ENCODE peak calls at places on chromosomes 5 and 9, in six cellular contexts. N, M, T, E, L and W are unnamed samples.

GRCh38 chr5:134517553-134517952 is 7.9 kb upstream of the JADE2 start:
- DNase-seq in M (no peak), L (no peak), T (no peak), N (no peak), E (no peak), W (no peak)

GRCh38 chr9:129624168-129624759 is 1.7 kb upstream of the NTMT1 start:
- DNase-seq in M (peak; percentile 79), N (peak; percentile 73), T (peak; percentile 68), E (peak; percentile 58), L (peak; percentile 45), W (peak; percentile 64)

GRCh38 chr9:137354153-137354844 is 52.2 kb upstream of the NRARP start:
- DNase-seq in T (peak; percentile 18), L (no peak), M (no peak), N (no peak), E (no peak), W (peak; percentile 41)

GRCh38 chr5:45109636-45110035 is 300.9 kb downstream of the MRPS30 start:
- DNase-seq in E (no peak), N (no peak), L (no peak), M (no peak), T (no peak), W (no peak)

GRCh38 chr9:137370865-137371520 is 52.0 kb downstream of the EXD3 start:
- DNase-seq in M (no peak), N (no peak), E (peak; percentile 14), T (peak; percentile 33), L (no peak), W (no peak)

GRCh38 chr9:72577212-72577753 is 55.9 kb downstream of the TMC1 start:
- DNase-seq in T (no peak), M (peak; percentile 52), E (peak; percentile 50), L (peak; percentile 68), N (peak; percentile 52), W (no peak)

GRCh38 chr9:96852676-96853075 is 1.6 kb downstream of the ZNF782 start:
- DNase-seq in E (no peak), M (no peak), N (no peak), T (no peak), L (no peak), W (no peak)

GRCh38 chr5:592158-592557 is 20.0 kb upstream of the CEP72 start:
- DNase-seq in N (no peak), E (no peak), L (no peak), M (no peak), T (peak; percentile 18), W (no peak)

GRCh38 chr5:16043349-16043748 is 136.2 kb downstream of the MARCHF11 start:
- DNase-seq in L (no peak), M (no peak), N (no peak), E (no peak), T (no peak), W (no peak)

GRCh38 chr9:81317939-81318338 is 371.4 kb downstream of the TLE1 start:
- DNase-seq in L (no peak), M (no peak), T (no peak), E (no peak), N (no peak), W (no peak)

GRCh38 chr5:67792891-67793290 is 422.7 kb upstream of the PIK3R1 start:
- DNase-seq in N (no peak), E (peak; percentile 57), M (no peak), T (no peak), L (no peak), W (no peak)

GRCh38 chr9:90552317-90552716 is 90.3 kb downstream of the DIRAS2 start:
- DNase-seq in L (no peak), T (no peak), N (no peak), E (no peak), M (no peak), W (no peak)
- TF ChIP-seq POLR2A in L (no peak), T (no peak), N (no peak), E (no peak), M (no peak), W (no peak)

DNA sequence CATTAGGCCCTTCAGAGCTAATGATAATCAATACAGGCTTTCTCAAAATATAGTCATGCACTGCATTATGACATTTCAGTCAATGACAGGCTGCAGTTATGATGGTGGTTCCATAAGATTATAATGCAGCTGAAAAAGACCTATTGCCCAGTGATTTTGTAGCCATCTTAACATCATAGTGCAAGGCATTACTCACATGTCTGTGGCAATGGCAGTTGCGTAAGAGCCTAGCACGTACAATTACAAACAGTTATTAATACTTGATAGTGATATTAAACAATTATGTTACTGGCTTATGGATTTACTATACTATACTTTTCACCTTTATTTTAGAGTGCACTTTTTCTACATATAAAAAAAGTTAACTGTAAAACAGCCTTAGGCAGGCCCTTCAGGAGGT is 214.8 kb downstream of the ISL1 start:
- DNase-seq in L (no peak), M (no peak), E (no peak), T (no peak), N (no peak), W (no peak)
- TF ChIP-seq POLR2A in L (no peak), M (no peak), E (no peak), T (no peak), N (no peak), W (no peak)

DNA sequence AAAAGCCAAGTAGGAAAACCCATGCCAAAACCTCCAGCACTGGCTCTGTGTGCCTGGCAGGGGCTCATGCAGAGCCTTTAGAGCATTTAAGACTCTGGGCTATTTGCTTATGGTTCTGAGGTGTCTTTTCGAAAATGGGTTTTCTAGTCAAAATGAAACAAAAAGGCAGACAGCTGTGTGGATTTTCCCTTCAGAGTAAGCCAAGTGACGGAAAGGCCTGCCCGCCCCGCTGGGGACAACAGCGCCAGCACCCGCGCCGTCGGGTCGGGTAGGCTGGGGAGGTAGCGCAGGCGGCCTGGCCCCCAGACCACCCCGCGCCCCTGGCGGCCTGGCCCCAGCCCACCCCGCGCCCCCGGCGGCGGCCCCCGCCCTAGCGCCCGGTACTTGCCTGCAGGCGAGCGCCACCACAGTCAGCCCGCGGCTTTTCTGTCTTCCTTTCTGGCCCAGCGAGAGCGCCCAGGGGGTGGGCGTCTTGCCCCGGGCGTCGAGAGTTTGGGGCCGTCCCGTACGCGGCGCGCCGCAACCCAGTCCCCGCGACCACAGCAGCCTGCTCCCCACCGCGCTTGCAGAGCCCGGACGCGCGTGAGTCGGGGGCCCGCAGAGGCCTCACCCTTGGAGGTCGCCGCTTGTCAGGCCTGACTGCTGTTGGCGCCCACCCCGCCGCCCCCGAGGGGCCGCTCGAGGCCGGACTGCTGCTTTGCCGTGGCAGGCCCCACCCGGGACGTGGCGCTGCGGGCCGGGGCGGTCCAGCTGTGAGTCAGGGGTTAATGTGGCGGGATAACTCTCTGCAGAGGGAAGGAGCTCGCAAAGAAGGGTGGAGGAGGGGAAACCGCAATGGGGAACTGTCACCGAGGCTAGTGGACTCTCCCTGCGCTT is at the start of gene TICAM2:
- DNase-seq in E (peak; percentile 59), L (no peak), M (peak; percentile 52), N (peak; percentile 80), T (peak; percentile 56), W (peak; percentile 83)
- TF ChIP-seq POLR2A in E (no peak), L (no peak), M (no peak), N (no peak), T (no peak), W (peak; percentile 30)

DNA sequence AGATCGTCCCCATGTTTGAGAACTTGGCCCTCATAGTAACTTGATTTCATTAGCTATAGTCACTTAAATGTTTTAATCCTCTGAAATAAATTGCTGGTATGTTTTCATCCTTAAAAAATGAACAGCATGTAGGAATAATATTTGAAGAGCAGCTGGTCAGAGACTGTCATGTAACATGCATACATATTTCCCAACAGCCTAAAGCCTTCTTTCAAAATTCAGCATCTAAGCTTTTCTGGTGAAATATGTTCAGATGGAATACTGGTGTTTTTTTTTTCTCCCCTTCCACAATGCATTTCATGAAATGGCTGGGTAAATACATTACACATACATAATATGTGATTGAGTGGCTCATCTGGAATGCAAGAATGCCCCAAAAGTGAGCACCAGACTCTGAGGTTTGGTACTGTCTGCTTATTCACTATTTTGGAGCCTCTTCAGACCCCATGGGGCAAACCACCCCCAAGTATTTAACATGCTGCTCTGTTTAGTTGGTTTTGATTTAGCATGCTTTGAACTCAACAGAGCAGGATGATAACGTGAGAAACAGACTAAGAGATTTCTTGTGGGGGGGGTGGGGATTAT is 94.0 kb downstream of the SMARCA2 start:
- DNase-seq in E (no peak), N (no peak), T (no peak), M (no peak), L (no peak), W (no peak)
- TF ChIP-seq POLR2A in E (no peak), N (no peak), T (no peak), M (no peak), L (no peak), W (no peak)

DNA sequence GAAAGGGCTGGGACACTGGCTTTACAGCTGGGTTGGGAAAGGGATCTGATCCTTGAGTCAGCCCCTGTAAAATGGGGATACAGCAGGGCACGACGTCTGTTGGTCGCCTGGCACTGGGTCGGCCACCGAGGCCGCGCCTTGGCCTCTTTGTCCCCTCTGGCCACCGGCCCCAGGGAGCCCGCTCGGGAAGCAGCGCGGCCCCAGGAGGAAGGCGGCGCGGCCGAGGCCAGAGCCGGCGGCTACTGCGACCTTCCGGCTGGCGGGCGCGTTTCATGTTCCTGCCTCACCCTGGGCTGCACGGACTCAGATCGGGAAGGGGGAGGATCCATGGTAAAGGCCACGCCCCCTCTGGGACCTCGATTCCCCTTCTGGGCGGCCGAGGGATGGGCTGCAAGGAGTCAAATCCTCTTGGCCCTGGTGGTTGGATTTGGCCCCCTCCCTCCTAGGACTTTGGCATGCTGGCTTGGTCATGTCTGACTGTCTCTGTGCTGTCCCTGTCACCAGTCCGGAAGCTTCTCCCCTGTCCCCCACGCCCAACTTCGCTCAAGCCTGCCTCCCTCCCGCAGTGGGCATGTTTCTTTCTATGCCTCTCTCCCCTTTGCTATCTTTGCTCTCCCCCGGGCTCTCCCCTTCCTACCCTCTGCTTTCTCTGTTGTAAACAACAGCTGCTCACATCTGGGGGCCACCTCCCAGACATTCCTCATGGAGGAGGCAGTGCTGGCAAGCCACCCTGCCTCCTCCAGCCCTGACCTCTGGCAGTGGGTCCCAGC is 25.8 kb downstream of the FPGS start:
- DNase-seq in T (peak; percentile 80), N (peak; percentile 50), E (peak; percentile 98), L (peak; percentile 41), M (peak; percentile 87), W (peak; percentile 86)
- TF ChIP-seq POLR2A in T (no peak), N (no peak), E (peak; percentile 78), L (peak; percentile 57), M (peak; percentile 24), W (no peak)